ENCODE peak calls at places on chromosomes 6 and 20, in eight cellular contexts. M is tibial nerve, S is right atrium auricular region, G is PC-9, H is HCT116, U is spleen, K is stomach, C is uterus. D is an unnamed sample. For H3K36me3, the result is how much of the 10 kb centered on the place peaks cover.

GRCh38 chr6:10559492-10560150 is 38.5 kb downstream of the GCNT2 start:
- DNase-seq in M (no peak), S (no peak), G (no peak), H (no peak), U (no peak), K (no peak), C (no peak), D (no peak)

GRCh38 chr6:105024803-105025202 is 67.9 kb downstream of the LIN28B start:
- DNase-seq in M (no peak), S (no peak), G (no peak), H (no peak), U (no peak), K (no peak), C (no peak), D (no peak)

GRCh38 chr6:17855381-17855780 is 132.1 kb downstream of the KIF13A start:
- DNase-seq in M (no peak), S (no peak), G (no peak), H (no peak), U (no peak), K (no peak), C (no peak), D (no peak)

GRCh38 chr20:61529354-61529753 is 277.3 kb downstream of the CDH4 start:
- DNase-seq in M (no peak), S (no peak), G (no peak), H (no peak), U (no peak), K (no peak), C (no peak), D (no peak)

GRCh38 chr6:37818536-37819176 is 871 bp upstream of the ZFAND3 start:
- DNase-seq in M (peak), S (peak), G (peak), H (peak), U (peak), K (peak), C (peak), D (peak)

GRCh38 chr6:25041676-25042598 is 106.2 kb upstream of the RIPOR2 start:
- DNase-seq in M (no peak), S (no peak), G (no peak), H (no peak), U (peak), K (no peak), C (no peak), D (no peak)

GRCh38 chr6:5995705-5996686 is 10.7 kb downstream of the NRN1 start:
- DNase-seq in M (peak), S (no peak), G (no peak), H (no peak), U (peak), K (no peak), C (peak), D (no peak)

GRCh38 chr6:117309613-117310012 is 44.3 kb downstream of the VGLL2 start:
- DNase-seq in M (no peak), S (no peak), G (no peak), H (no peak), U (no peak), K (no peak), C (no peak), D (no peak)

GRCh38 chr6:137949686-137950390 is 82.8 kb downstream of the TNFAIP3 start:
- DNase-seq in M (no peak), S (no peak), G (peak), H (no peak), U (no peak), K (no peak), C (no peak), D (no peak)

GRCh38 chr6:13413906-13414555 is 73.4 kb downstream of the GFOD1 start:
- DNase-seq in M (no peak), S (peak), G (no peak), H (no peak), U (peak), K (no peak), C (no peak), D (peak)

GRCh38 chr6:683742-684440 is 9.0 kb downstream of the EXOC2 start:
- DNase-seq in M (no peak), S (no peak), G (no peak), H (no peak), U (no peak), K (no peak), C (no peak), D (no peak)

GRCh38 chr6:107658920-107659879 is 164.9 kb downstream of the SCML4 start:
- DNase-seq in M (no peak), S (no peak), G (peak), H (no peak), U (no peak), K (no peak), C (no peak), D (no peak)

GRCh38 chr6:111957623-111958315 is 84.5 kb upstream of the FYN start:
- DNase-seq in M (no peak), S (no peak), G (no peak), H (peak), U (no peak), K (no peak), C (no peak), D (no peak)

GRCh38 chr6:34059136-34059731 is 86.7 kb downstream of the GRM4 start:
- DNase-seq in M (no peak), S (no peak), G (no peak), H (no peak), U (no peak), K (no peak), C (peak), D (no peak)

GRCh38 chr6:113690255-113690956 is 166.7 kb upstream of the MARCKS start:
- DNase-seq in M (no peak), S (no peak), G (peak), H (no peak), U (no peak), K (no peak), C (no peak), D (no peak)

GRCh38 chr6:71486466-71486865 is 197.9 kb downstream of the OGFRL1 start:
- DNase-seq in M (no peak), S (no peak), G (no peak), H (no peak), U (no peak), K (no peak), C (no peak), D (no peak)

GRCh38 chr6:41374618-41375590 is 39.5 kb downstream of the NCR2 start:
- DNase-seq in M (no peak), S (no peak), G (no peak), H (no peak), U (no peak), K (no peak), C (no peak), D (no peak)

GRCh38 chr20:52905235-52905634 is 66.9 kb upstream of the TSHZ2 start:
- DNase-seq in M (no peak), S (no peak), G (no peak), H (no peak), U (no peak), K (no peak), C (no peak), D (no peak)

GRCh38 chr20:61695741-61696140 is 369.9 kb downstream of the TAF4 start:
- DNase-seq in M (no peak), S (no peak), G (no peak), H (no peak), U (no peak), K (no peak), C (no peak), D (no peak)

GRCh38 chr6:158383542-158383941 is 71.3 kb downstream of the TULP4 start:
- DNase-seq in M (no peak), S (no peak), G (no peak), H (no peak), U (no peak), K (no peak), C (no peak), D (no peak)

GRCh38 chr6:39169448-39170344 is 54.7 kb upstream of the SAYSD1 start:
- DNase-seq in M (no peak), S (no peak), G (peak), H (no peak), U (no peak), K (peak), C (no peak), D (no peak)

GRCh38 chr20:31452575-31452974 is 12.1 kb downstream of the DEFB123 start:
- DNase-seq in M (no peak), S (no peak), G (no peak), H (no peak), U (no peak), K (no peak), C (no peak), D (no peak)

GRCh38 chr20:50460608-50461268 is 49.4 kb upstream of the PTPN1 start:
- DNase-seq in M (peak), S (peak), G (peak), H (peak), U (peak), K (peak), C (peak), D (peak)

GRCh38 chr6:169251371-169251802 is 2.3 kb downstream of the THBS2 start:
- DNase-seq in M (no peak), S (no peak), G (no peak), H (no peak), U (no peak), K (peak), C (no peak), D (no peak)

GRCh38 chr6:118161364-118161763 is 254.3 kb downstream of the SLC35F1 start:
- DNase-seq in M (no peak), S (no peak), G (no peak), H (no peak), U (no peak), K (no peak), C (no peak), D (no peak)

GRCh38 chr6:25174678-25175077 is 104.5 kb upstream of the CARMIL1 start:
- DNase-seq in M (no peak), S (no peak), G (no peak), H (no peak), U (no peak), K (no peak), C (no peak), D (no peak)

GRCh38 chr20:61690150-61690549 is 375.5 kb downstream of the TAF4 start:
- DNase-seq in M (no peak), S (no peak), G (no peak), H (no peak), U (no peak), K (no peak), C (no peak), D (no peak)

GRCh38 chr6:132919028-132919427 is 104.7 kb downstream of the RPS12 start:
- DNase-seq in M (no peak), S (no peak), G (no peak), H (no peak), U (no peak), K (no peak), C (no peak), D (no peak)

GRCh38 chr6:3176562-3177355 is 19.4 kb upstream of the TUBB2A start:
- DNase-seq in M (no peak), S (peak), G (peak), H (peak), U (no peak), K (no peak), C (peak), D (no peak)

GRCh38 chr6:159969921-159970320 is 1.0 kb downstream of the IGF2R start:
- DNase-seq in M (peak), S (peak), G (peak), H (peak), U (no peak), K (peak), C (peak), D (peak)

GRCh38 chr6:43828711-43829110 is 58.7 kb downstream of the VEGFA start:
- DNase-seq in M (no peak), S (no peak), G (no peak), H (peak), U (no peak), K (no peak), C (no peak), D (no peak)

GRCh38 chr20:33584976-33585375 is 77.2 kb upstream of the C20orf144 start:
- DNase-seq in M (no peak), S (no peak), G (no peak), H (no peak), U (no peak), K (no peak), C (no peak), D (no peak)

GRCh38 chr20:58870293-58871014 is 17.9 kb downstream of the GNAS start:
- DNase-seq in M (no peak), S (peak), G (no peak), H (no peak), U (peak), K (peak), C (peak), D (peak)

GRCh38 chr20:58871533-58872102 is 19.1 kb downstream of the GNAS start:
- DNase-seq in M (no peak), S (no peak), G (no peak), H (no peak), U (no peak), K (no peak), C (no peak), D (no peak)

GRCh38 chr20:58867211-58867610 is 14.7 kb downstream of the GNAS start:
- DNase-seq in M (no peak), S (no peak), G (no peak), H (no peak), U (no peak), K (no peak), C (peak), D (no peak)

GRCh38 chr20:58869662-58870227 is 17.2 kb downstream of the GNAS start:
- DNase-seq in M (no peak), S (no peak), G (no peak), H (no peak), U (no peak), K (no peak), C (no peak), D (no peak)

DNA sequence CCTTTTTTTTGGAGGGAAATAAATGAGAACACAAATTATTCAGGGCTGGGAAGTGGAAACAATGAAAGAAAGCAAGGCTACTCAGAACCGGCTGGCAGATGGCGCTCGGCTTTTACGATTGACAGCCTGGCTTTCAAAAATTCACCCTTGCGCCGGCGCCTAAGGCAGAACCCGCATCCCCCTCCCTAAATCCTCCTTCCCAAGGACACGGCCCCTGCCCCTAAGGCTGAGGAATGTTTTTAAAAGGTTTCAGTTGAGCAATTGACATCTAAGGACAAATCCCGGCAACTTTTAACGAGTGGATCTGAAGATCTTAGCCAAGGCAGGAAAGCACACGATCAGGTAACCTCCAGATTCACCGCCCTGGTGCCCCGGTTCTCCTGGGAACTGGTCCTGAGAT is 16.3 kb downstream of the GNAS start:
- DNase-seq in M (no peak), S (no peak), G (no peak), H (no peak), U (no peak), K (no peak), C (no peak), D (no peak)
- TF ChIP-seq CTCF in M (no peak), S (no peak), G (no peak), H (no peak), U (no peak), K (no peak), C (no peak), D (no peak)

GRCh38 chr20:47669927-47670890 is 115.1 kb downstream of the SULF2 start:
- DNase-seq in M (no peak), S (no peak), G (no peak), H (no peak), U (no peak), K (no peak), C (no peak), D (no peak)
- H3K36me3 ChIP-seq in M (under half), S (under half), G (half or more), H (under half), U (under half), K (under half), C (under half), D (under half)

DNA sequence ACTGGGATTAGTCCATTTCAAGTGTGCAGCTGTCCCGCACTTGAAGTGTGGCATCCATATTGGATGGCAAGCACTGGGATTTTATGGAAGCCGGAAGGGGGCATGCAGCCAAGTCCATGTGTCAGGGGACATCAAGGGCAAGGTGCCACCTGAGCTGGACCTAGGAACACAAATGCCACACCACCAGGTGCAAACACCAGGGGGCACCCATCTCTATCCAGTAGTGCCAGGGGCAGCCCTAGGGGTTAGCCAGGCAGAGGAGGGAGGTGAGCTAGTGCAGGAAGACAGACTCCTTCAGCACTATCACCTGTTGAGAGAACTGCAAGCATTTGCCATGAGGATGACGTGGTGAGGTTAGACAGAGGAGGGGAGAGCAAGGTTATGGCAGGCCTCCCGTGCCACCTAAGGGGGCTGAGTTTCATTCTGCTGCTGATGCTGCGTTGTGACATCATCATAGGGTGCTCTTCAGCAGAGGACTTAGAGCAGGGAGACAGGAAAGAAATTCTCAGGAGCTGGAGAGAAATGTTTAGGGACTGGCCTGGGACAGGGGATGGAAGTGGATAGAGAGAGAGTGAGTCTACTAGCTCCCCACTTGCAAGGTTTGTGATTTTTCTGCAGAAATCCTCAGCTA is 192.6 kb upstream of the SLC24A3 start:
- DNase-seq in M (no peak), S (no peak), G (no peak), H (no peak), U (no peak), K (no peak), C (no peak), D (no peak)
- TF ChIP-seq CTCF in M (no peak), S (no peak), G (no peak), H (peak), U (no peak), K (no peak), C (no peak), D (no peak)

GRCh38 chr6:151434369-151434768 is 17.6 kb downstream of the RMND1 start:
- DNase-seq in M (no peak), S (no peak), G (no peak), H (no peak), U (no peak), K (no peak), C (no peak), D (no peak)

GRCh38 chr6:151432650-151433049 is 19.3 kb downstream of the RMND1 start:
- DNase-seq in M (no peak), S (no peak), G (no peak), H (no peak), U (no peak), K (no peak), C (no peak), D (no peak)

GRCh38 chr6:151430886-151431285 is 21.0 kb downstream of the RMND1 start:
- DNase-seq in M (no peak), S (no peak), G (no peak), H (no peak), U (no peak), K (no peak), C (no peak), D (no peak)

GRCh38 chr6:151428336-151428735 is 23.6 kb downstream of the RMND1 start:
- DNase-seq in M (no peak), S (no peak), G (no peak), H (no peak), U (no peak), K (no peak), C (no peak), D (no peak)

GRCh38 chr6:151431336-151431735 is 20.6 kb downstream of the RMND1 start:
- DNase-seq in M (no peak), S (no peak), G (no peak), H (no peak), U (no peak), K (no peak), C (no peak), D (no peak)
- H3K36me3 ChIP-seq in M (half or more), S (under half), G (under half), H (under half), U (half or more), K (half or more), C (under half), D (under half)

GRCh38 chr6:144063246-144063743 is 32.1 kb downstream of the SF3B5 start:
- DNase-seq in M (no peak), S (no peak), G (no peak), H (no peak), U (no peak), K (no peak), C (no peak), D (no peak)

GRCh38 chr6:144062757-144063156 is 32.6 kb downstream of the SF3B5 start:
- DNase-seq in M (no peak), S (no peak), G (no peak), H (no peak), U (no peak), K (no peak), C (no peak), D (no peak)

GRCh38 chr6:144064402-144064830 is 31.0 kb downstream of the SF3B5 start:
- DNase-seq in M (peak), S (no peak), G (no peak), H (no peak), U (peak), K (peak), C (no peak), D (no peak)

GRCh38 chr6:144064831-144065668 is 30.3 kb downstream of the SF3B5 start:
- DNase-seq in M (no peak), S (no peak), G (no peak), H (no peak), U (peak), K (no peak), C (no peak), D (no peak)

GRCh38 chr6:144063744-144064401 is 31.5 kb downstream of the SF3B5 start:
- DNase-seq in M (peak), S (peak), G (peak), H (peak), U (peak), K (peak), C (peak), D (peak)
- TF ChIP-seq CTCF in M (peak), S (no peak), G (peak), H (peak), U (peak), K (peak), C (no peak), D (no peak)